ENCODE peak calls at places on chromosomes 13 and 19, in seven cellular contexts. I is cardiac muscle cell, Y is pancreas, O is ovary, B is ascending aorta, F is PC-3, D is fibroblast of lung. Z is an unnamed sample.

GRCh38 chr13:29925457-29925856 is 75.0 kb upstream of the UBL3 start:
- DNase-seq in I (peak; percentile 70), Y (no peak), O (peak; percentile 16), B (peak; percentile 96), F (peak; percentile 89), D (peak; percentile 81), Z (peak; percentile 90)

GRCh38 chr19:17475541-17476115 is 5.3 kb downstream of the SLC27A1 start:
- DNase-seq in I (peak; percentile 59), Y (no peak), O (no peak), B (no peak), F (peak; percentile 65), D (peak; percentile 75), Z (no peak)

GRCh38 chr13:46962286-46962941 is 65.6 kb upstream of the HTR2A start:
- DNase-seq in I (peak; percentile 32), Y (no peak), O (no peak), B (no peak), F (peak; percentile 48), D (peak; percentile 53), Z (no peak)

GRCh38 chr13:41995946-41996345 is 35.0 kb upstream of the VWA8 start:
- DNase-seq in I (no peak), Y (no peak), O (no peak), B (no peak), F (peak; percentile 6), D (peak; percentile 90), Z (no peak)

GRCh38 chr13:29369060-29369743 is 226.3 kb downstream of the SLC7A1 start:
- DNase-seq in I (peak; percentile 73), Y (no peak), O (no peak), B (no peak), F (peak; percentile 70), D (peak; percentile 23), Z (no peak)

GRCh38 chr13:94657167-94657566 is 55.2 kb downstream of the SOX21 start:
- DNase-seq in I (no peak), Y (no peak), O (no peak), B (no peak), F (peak; percentile 33), D (peak; percentile 30), Z (no peak)

GRCh38 chr19:23470873-23471555 is 75.7 kb upstream of the ZNF91 start:
- DNase-seq in I (no peak), Y (no peak), O (no peak), B (no peak), F (no peak), D (no peak), Z (no peak)

GRCh38 chr13:95698047-95698749 is 21.3 kb downstream of the DNAJC3 start:
- DNase-seq in I (no peak), Y (no peak), O (no peak), B (no peak), F (peak; percentile 33), D (no peak), Z (no peak)

GRCh38 chr19:23318143-23318542 is 67.9 kb upstream of the ZNF724 start:
- DNase-seq in I (no peak), Y (no peak), O (no peak), B (no peak), F (peak; percentile 38), D (no peak), Z (no peak)

GRCh38 chr19:48714759-48715261 is 4.7 kb downstream of the MAMSTR start:
- DNase-seq in I (no peak), Y (no peak), O (no peak), B (no peak), F (no peak), D (no peak), Z (no peak)

GRCh38 chr19:48715276-48715675 is 4.2 kb downstream of the MAMSTR start:
- DNase-seq in I (no peak), Y (no peak), O (peak; percentile 48), B (no peak), F (no peak), D (no peak), Z (no peak)

GRCh38 chr19:48715681-48716171 is 3.8 kb downstream of the MAMSTR start:
- DNase-seq in I (no peak), Y (no peak), O (peak; percentile 47), B (no peak), F (no peak), D (no peak), Z (no peak)

GRCh38 chr19:48718711-48719231 is 754 bp downstream of the MAMSTR start:
- DNase-seq in I (no peak), Y (no peak), O (peak; percentile 71), B (no peak), F (no peak), D (no peak), Z (no peak)

GRCh38 chr19:48717059-48717395 is 2.5 kb downstream of the MAMSTR start:
- DNase-seq in I (no peak), Y (no peak), O (no peak), B (no peak), F (no peak), D (peak; percentile 32), Z (no peak)
- H3K9me3 ChIP-seq in I (no peaks in the 10 kb centered on the region), Y (no peaks in the 10 kb centered on the region), O (no peaks in the 10 kb centered on the region), B (no peaks in the 10 kb centered on the region), F (no peaks in the 10 kb centered on the region), D (no peaks in the 10 kb centered on the region), Z (no peaks in the 10 kb centered on the region)

DNA sequence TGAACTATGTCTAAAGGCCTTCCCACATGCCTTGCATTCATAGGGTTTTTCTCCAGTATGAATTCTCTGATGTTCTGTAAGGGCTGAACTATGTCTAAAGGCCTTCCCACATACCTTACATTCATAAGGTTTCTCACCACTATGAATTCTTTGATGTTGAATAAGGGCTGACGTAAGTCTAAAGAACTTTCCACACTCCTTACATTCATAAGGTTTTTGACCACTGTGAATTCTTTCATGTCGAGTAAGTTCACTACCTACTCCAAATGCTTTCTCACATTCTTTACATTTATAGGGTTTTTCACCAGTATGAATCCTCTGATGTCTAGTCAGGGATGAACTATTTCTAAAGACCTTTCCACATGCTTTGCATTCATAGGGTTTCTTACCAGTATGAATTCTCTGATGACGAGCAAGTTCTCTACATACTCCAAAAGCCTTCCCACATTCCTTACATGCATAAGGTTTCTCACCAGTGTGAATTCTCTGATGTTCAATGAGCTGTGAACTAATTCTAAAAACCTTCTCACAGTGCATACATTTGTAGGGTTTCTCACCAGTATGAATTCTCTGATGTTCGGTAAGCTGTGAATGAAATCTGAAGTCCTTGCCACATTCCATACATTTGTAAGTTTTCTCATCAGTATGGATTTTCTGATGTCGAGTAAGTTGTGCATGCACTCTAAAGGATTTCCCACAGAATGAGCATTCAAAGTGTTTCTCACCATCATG is 19.1 kb upstream of the ZNF260 start:
- DNase-seq in I (no peak), Y (no peak), O (no peak), B (no peak), F (peak; percentile 1), D (peak; percentile 16), Z (no peak)
- H3K9me3 ChIP-seq in I (peaks cover 30% of the 10 kb centered on the region), Y (peaks cover 10% of the 10 kb centered on the region), O (peaks cover 49% of the 10 kb centered on the region), B (peaks cover 93% of the 10 kb centered on the region), F (peaks cover 42% of the 10 kb centered on the region), D (peaks cover 11% of the 10 kb centered on the region), Z (peaks cover 97% of the 10 kb centered on the region)

DNA sequence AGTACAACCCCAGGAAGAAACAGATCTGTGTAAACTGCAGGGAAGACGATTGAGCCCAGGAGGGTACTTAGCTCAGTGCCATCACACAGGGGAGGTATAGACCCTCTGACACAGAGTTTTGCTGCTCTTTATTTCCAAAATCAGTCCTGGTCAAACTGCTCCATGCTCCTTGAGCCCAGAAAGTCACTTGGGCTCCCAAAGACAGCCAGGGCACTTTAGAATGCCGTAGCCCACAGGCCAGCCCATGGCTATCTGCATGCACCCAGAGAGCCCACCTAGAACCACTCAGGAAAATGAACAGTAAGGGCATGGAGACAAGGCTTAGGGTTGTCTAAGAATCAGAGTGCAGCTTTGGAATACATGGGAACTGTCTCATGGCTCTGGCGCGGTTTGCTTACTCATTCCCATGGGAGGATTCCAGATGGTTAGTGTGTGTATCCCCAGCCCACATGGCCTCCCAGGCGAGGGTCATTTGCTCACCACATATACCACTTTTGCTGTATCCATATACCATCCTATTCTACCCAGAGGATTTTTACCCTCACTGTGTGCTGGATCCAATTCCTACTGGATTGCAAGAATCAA is 14.7 kb upstream of the PDCD5 start:
- DNase-seq in I (no peak), Y (no peak), O (no peak), B (no peak), F (no peak), D (no peak), Z (no peak)
- H3K9me3 ChIP-seq in I (no peaks in the 10 kb centered on the region), Y (no peaks in the 10 kb centered on the region), O (no peaks in the 10 kb centered on the region), B (no peaks in the 10 kb centered on the region), F (no peaks in the 10 kb centered on the region), D (no peaks in the 10 kb centered on the region), Z (no peaks in the 10 kb centered on the region)

DNA sequence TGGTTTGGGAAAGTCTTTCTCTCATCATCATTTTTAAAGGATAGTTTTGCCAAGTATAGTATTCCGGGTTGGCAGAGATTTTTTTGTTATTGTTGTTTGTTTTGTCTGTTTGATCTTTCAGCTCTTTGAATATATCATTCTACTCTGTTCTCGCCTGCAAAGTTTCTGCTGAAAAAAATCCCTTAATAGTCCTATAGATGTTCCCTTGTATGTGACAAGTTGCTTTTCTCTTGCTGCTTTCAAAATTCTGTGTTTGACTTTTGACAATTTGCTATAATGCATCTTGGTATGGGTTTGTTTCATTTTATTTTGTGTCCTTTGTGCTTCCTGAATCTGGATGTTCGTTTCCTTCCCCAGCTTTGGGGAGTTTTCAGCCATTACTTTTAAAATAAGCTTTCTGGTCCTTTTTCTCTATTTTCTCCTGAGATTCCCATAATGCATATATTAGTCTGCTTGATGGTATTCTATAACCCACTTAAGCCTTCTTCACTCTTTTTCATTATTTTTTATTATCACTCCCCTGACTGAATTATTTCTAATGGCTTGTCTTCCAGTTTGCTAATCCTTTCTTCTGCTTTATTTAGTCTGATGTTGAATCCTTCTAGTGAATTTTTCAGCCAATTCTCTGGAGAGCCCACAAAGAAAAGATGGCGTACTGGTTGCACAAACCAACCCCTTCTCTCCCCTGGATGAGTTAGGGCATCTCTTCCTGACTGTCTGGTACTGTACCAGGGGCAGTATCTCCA is 14.6 kb downstream of the ZNF569 start:
- DNase-seq in I (no peak), Y (no peak), O (no peak), B (no peak), F (no peak), D (no peak), Z (no peak)
- H3K9me3 ChIP-seq in I (peaks cover 4% of the 10 kb centered on the region), Y (peaks cover 5% of the 10 kb centered on the region), O (peaks cover 10% of the 10 kb centered on the region), B (peaks cover 94% of the 10 kb centered on the region), F (peaks cover 35% of the 10 kb centered on the region), D (peaks cover 4% of the 10 kb centered on the region), Z (peaks cover 97% of the 10 kb centered on the region)

GRCh38 chr19:44260343-44260681 is 626 bp downstream of the ZNF233 start:
- DNase-seq in I (peak; percentile 3), Y (no peak), O (no peak), B (no peak), F (no peak), D (no peak), Z (no peak)

GRCh38 chr19:44255705-44256411 is 3.8 kb upstream of the ZNF233 start:
- DNase-seq in I (no peak), Y (no peak), O (no peak), B (no peak), F (no peak), D (no peak), Z (no peak)

GRCh38 chr19:44258139-44258538 is 1.5 kb upstream of the ZNF233 start:
- DNase-seq in I (no peak), Y (no peak), O (no peak), B (no peak), F (no peak), D (no peak), Z (no peak)

GRCh38 chr19:44258835-44259413 is 762 bp upstream of the ZNF233 start:
- DNase-seq in I (no peak), Y (no peak), O (no peak), B (no peak), F (peak; percentile 4), D (no peak), Z (no peak)

DNA sequence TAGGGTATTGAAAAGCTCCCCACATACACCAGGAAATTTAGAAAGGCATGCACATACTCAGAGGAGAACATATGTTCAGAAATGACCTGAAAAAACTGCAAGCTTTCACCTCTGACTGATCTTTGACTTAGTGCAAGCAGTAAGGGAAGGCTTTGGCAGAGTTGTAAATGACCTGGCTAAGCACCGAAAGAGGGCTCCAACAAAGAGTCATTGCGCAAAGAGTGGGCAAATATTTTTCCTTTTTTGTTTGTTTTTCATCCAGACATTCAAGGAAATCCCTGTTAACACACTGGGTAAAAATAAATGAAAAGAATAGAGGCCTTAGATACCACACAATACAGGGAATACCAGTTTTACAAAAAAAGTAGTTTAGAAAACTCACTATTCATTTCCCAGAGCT is 5.2 kb upstream of the ZNF233 start:
- DNase-seq in I (no peak), Y (no peak), O (no peak), B (no peak), F (no peak), D (no peak), Z (no peak)
- H3K9me3 ChIP-seq in I (no peaks in the 10 kb centered on the region), Y (no peaks in the 10 kb centered on the region), O (peaks cover 11% of the 10 kb centered on the region), B (peaks cover 88% of the 10 kb centered on the region), F (no peaks in the 10 kb centered on the region), D (no peaks in the 10 kb centered on the region), Z (peaks cover 90% of the 10 kb centered on the region)